ENCODE peak calls at places on chromosomes 13 and 19, in five cellular contexts. X is anterior cingulate cortex, D is RPMI7951, C is occipital lobe, S is AG20443. U is an unnamed sample.

GRCh38 chr13:52848455-52849190 is at the start of gene PCDH8:
- DNase-seq in X (peak; percentile 40), D (no peak), C (peak; percentile 53), S (no peak), U (no peak)

GRCh38 chr19:18697680-18698079 is 14.2 kb downstream of the CRTC1 start:
- DNase-seq in X (no peak), D (no peak), C (no peak), S (no peak), U (no peak)

GRCh38 chr19:47039239-47039874 is 9.1 kb downstream of the TMEM160 start:
- DNase-seq in X (no peak), D (no peak), C (no peak), S (no peak), U (no peak)

GRCh38 chr19:5983367-5983955 is 5.5 kb upstream of the RANBP3 start:
- DNase-seq in X (no peak), D (no peak), C (no peak), S (peak; percentile 33), U (no peak)

GRCh38 chr19:4414800-4415251 is 12.4 kb downstream of the CHAF1A start:
- DNase-seq in X (no peak), D (no peak), C (no peak), S (no peak), U (no peak)

GRCh38 chr13:39370554-39370953 is 232.4 kb downstream of the LHFPL6 start:
- DNase-seq in X (no peak), D (no peak), C (no peak), S (peak; percentile 82), U (peak; percentile 83)

GRCh38 chr13:45518525-45519235 is 53.9 kb downstream of the COG3 start:
- DNase-seq in X (no peak), D (peak; percentile 11), C (no peak), S (no peak), U (peak; percentile 93)

GRCh38 chr13:39263033-39263432 is 224.8 kb downstream of the NHLRC3 start:
- DNase-seq in X (no peak), D (peak; percentile 25), C (no peak), S (peak; percentile 69), U (peak; percentile 37)

GRCh38 chr13:79108914-79109643 is 297.0 kb downstream of the RBM26 start:
- DNase-seq in X (no peak), D (no peak), C (no peak), S (no peak), U (no peak)

GRCh38 chr13:52160053-52160452 is 656 bp upstream of the NEK3 start:
- DNase-seq in X (no peak), D (no peak), C (no peak), S (no peak), U (no peak)

GRCh38 chr13:102310691-102311432 is 91.0 kb downstream of the FGF14 start:
- DNase-seq in X (no peak), D (no peak), C (no peak), S (no peak), U (no peak)

GRCh38 chr19:31863122-31863521 is 482.3 kb upstream of the ZNF507 start:
- DNase-seq in X (no peak), D (no peak), C (no peak), S (no peak), U (no peak)

GRCh38 chr19:18414504-18415176 is 4.6 kb upstream of the SSBP4 start:
- DNase-seq in X (no peak), D (peak; percentile 38), C (no peak), S (no peak), U (peak; percentile 30)

GRCh38 chr19:9847087-9847671 is 12.1 kb downstream of the PIN1 start:
- DNase-seq in X (peak; percentile 24), D (peak; percentile 79), C (peak; percentile 69), S (peak; percentile 98), U (peak; percentile 71)

GRCh38 chr13:64099994-64100393 is 2684.3 kb upstream of the PCDH20 start:
- DNase-seq in X (no peak), D (no peak), C (no peak), S (no peak), U (no peak)

GRCh38 chr19:45954132-45954531 is 19.5 kb downstream of the NOVA2 start:
- DNase-seq in X (peak; percentile 25), D (no peak), C (peak; percentile 12), S (no peak), U (no peak)

GRCh38 chr13:98482476-98483444 is 94.1 kb downstream of the STK24 start:
- DNase-seq in X (no peak), D (peak; percentile 81), C (no peak), S (peak; percentile 82), U (peak; percentile 67)

GRCh38 chr19:17743874-17744273 is 7.4 kb upstream of the FCHO1 start:
- DNase-seq in X (no peak), D (peak; percentile 45), C (no peak), S (no peak), U (peak; percentile 30)

GRCh38 chr19:3687774-3688706 is 12.2 kb downstream of the PIP5K1C start:
- DNase-seq in X (no peak), D (no peak), C (no peak), S (no peak), U (peak; percentile 43)

GRCh38 chr19:46069841-46070341 is 29.1 kb upstream of the IGFL4 start:
- DNase-seq in X (no peak), D (peak; percentile 88), C (no peak), S (no peak), U (peak; percentile 93)

GRCh38 chr13:75587679-75588078 is 38.1 kb downstream of the UCHL3 start:
- DNase-seq in X (no peak), D (no peak), C (no peak), S (no peak), U (peak; percentile 40)

GRCh38 chr13:32731576-32731975 is 145.3 kb downstream of the PDS5B start:
- DNase-seq in X (no peak), D (peak; percentile 11), C (no peak), S (peak; percentile 39), U (peak; percentile 27)

GRCh38 chr19:32230441-32230840 is 115.0 kb upstream of the ZNF507 start:
- DNase-seq in X (no peak), D (no peak), C (no peak), S (no peak), U (no peak)

GRCh38 chr13:105462981-105463380 is 1072.5 kb downstream of the EFNB2 start:
- DNase-seq in X (no peak), D (no peak), C (no peak), S (no peak), U (no peak)

GRCh38 chr19:3397266-3398022 is 31.1 kb downstream of the NFIC start:
- DNase-seq in X (peak; percentile 11), D (peak; percentile 49), C (no peak), S (peak; percentile 57), U (peak; percentile 61)

GRCh38 chr13:33123066-33123940 is 107.1 kb downstream of the KL start:
- DNase-seq in X (no peak), D (no peak), C (no peak), S (no peak), U (no peak)

GRCh38 chr19:38028913-38029565 is 122.0 kb downstream of the SIPA1L3 start:
- DNase-seq in X (no peak), D (no peak), C (no peak), S (no peak), U (no peak)

GRCh38 chr19:31330761-31331160 is 18.5 kb downstream of the TSHZ3 start:
- DNase-seq in X (no peak), D (peak; percentile 52), C (no peak), S (no peak), U (peak; percentile 52)

GRCh38 chr19:16895467-16896097 is 6.8 kb downstream of the F2RL3 start:
- DNase-seq in X (no peak), D (no peak), C (no peak), S (no peak), U (no peak)

GRCh38 chr19:1746401-1747284 is 6.7 kb upstream of the ONECUT3 start:
- DNase-seq in X (no peak), D (peak; percentile 49), C (no peak), S (peak; percentile 64), U (peak; percentile 79)

GRCh38 chr19:43779147-43779819 is 1.5 kb downstream of the KCNN4 start:
- DNase-seq in X (no peak), D (no peak), C (no peak), S (no peak), U (peak; percentile 51)

GRCh38 chr13:41564046-41564445 is 106.7 kb downstream of the RGCC start:
- DNase-seq in X (no peak), D (no peak), C (no peak), S (no peak), U (no peak)

GRCh38 chr19:12365094-12365371 is 450 bp downstream of the ZNF442 start:
- DNase-seq in X (no peak), D (peak; percentile 21), C (peak; percentile 36), S (peak; percentile 63), U (peak; percentile 30)

GRCh38 chr13:93180376-93180966 is 46.1 kb upstream of the GPC6 start:
- DNase-seq in X (no peak), D (no peak), C (no peak), S (no peak), U (peak; percentile 2)

GRCh38 chr19:46967578-46968018 is 52.0 kb upstream of the NPAS1 start:
- DNase-seq in X (no peak), D (no peak), C (no peak), S (peak; percentile 63), U (no peak)

GRCh38 chr19:29085630-29086029 is 127.3 kb downstream of the UQCRFS1 start:
- DNase-seq in X (no peak), D (no peak), C (no peak), S (no peak), U (no peak)

GRCh38 chr13:62879071-62879470 is 1463.4 kb upstream of the PCDH20 start:
- DNase-seq in X (no peak), D (no peak), C (no peak), S (no peak), U (no peak)

GRCh38 chr19:37303591-37304171 is 67.2 kb upstream of the ZNF527 start:
- DNase-seq in X (no peak), D (no peak), C (no peak), S (peak; percentile 25), U (no peak)

U was measured in mammary epithelial cell.